ENCODE peak calls at places on chromosomes 13 and 19, in nine cellular contexts. One of them, this sample, is unnamed.

GRCh38 chr19:4385291-4386037 is 14.9 kb downstream of the SH3GL1 start:
- DNase-seq in EL: no peak
- DNase-seq in activated CD4-positive, alpha-beta T cell treated with anti-CD3 and anti-CD28 coated beads, Interleukin-2, amount 10 ng/mL, durations not matched to agents 7 days and 5 days: no peak
- DNase-seq in cortex of kidney: no peak
- DNase-seq in NCI-H345: no peak
- DNase-seq in cardiac fibroblast: no peak
- DNase-seq in GM12865: no peak
- DNase-seq in caudate nucleus: no peak
- DNase-seq in cardiac septum: no peak
- DNase-seq in this sample: no peak

GRCh38 chr13:51241720-51242119 is 19.5 kb downstream of the FAM124A start:
- DNase-seq in caudate nucleus: no peak
- DNase-seq in cardiac septum: no peak
- DNase-seq in EL: no peak
- DNase-seq in activated CD4-positive, alpha-beta T cell treated with anti-CD3 and anti-CD28 coated beads, Interleukin-2, amount 10 ng/mL, durations not matched to agents 7 days and 5 days: no peak
- DNase-seq in cortex of kidney: no peak
- DNase-seq in NCI-H345: no peak
- DNase-seq in cardiac fibroblast: peak; percentile 88
- DNase-seq in GM12865: no peak
- DNase-seq in this sample: no peak

GRCh38 chr13:93762703-93763102 is 536.1 kb downstream of the GPC6 start:
- DNase-seq in GM12865: no peak
- DNase-seq in caudate nucleus: no peak
- DNase-seq in activated CD4-positive, alpha-beta T cell treated with anti-CD3 and anti-CD28 coated beads, Interleukin-2, amount 10 ng/mL, durations not matched to agents 7 days and 5 days: no peak
- DNase-seq in NCI-H345: no peak
- DNase-seq in EL: no peak
- DNase-seq in cardiac septum: no peak
- DNase-seq in cardiac fibroblast: no peak
- DNase-seq in cortex of kidney: no peak
- DNase-seq in this sample: no peak

GRCh38 chr19:23310729-23311211 is 60.6 kb upstream of the ZNF724 start:
- DNase-seq in cardiac fibroblast: no peak
- DNase-seq in NCI-H345: no peak
- DNase-seq in activated CD4-positive, alpha-beta T cell treated with anti-CD3 and anti-CD28 coated beads, Interleukin-2, amount 10 ng/mL, durations not matched to agents 7 days and 5 days: no peak
- DNase-seq in cardiac septum: no peak
- DNase-seq in cortex of kidney: no peak
- DNase-seq in caudate nucleus: no peak
- DNase-seq in EL: no peak
- DNase-seq in GM12865: no peak
- DNase-seq in this sample: no peak

GRCh38 chr19:53621885-53622710 is 9.7 kb upstream of the DPRX start:
- DNase-seq in cortex of kidney: no peak
- DNase-seq in NCI-H345: no peak
- DNase-seq in activated CD4-positive, alpha-beta T cell treated with anti-CD3 and anti-CD28 coated beads, Interleukin-2, amount 10 ng/mL, durations not matched to agents 7 days and 5 days: no peak
- DNase-seq in caudate nucleus: no peak
- DNase-seq in cardiac septum: no peak
- DNase-seq in EL: peak; percentile 5
- DNase-seq in GM12865: no peak
- DNase-seq in cardiac fibroblast: no peak
- DNase-seq in this sample: no peak

GRCh38 chr13:22428188-22428828 is 752.5 kb upstream of the SGCG start:
- DNase-seq in caudate nucleus: no peak
- DNase-seq in cortex of kidney: no peak
- DNase-seq in cardiac fibroblast: no peak
- DNase-seq in cardiac septum: no peak
- DNase-seq in GM12865: no peak
- DNase-seq in NCI-H345: no peak
- DNase-seq in activated CD4-positive, alpha-beta T cell treated with anti-CD3 and anti-CD28 coated beads, Interleukin-2, amount 10 ng/mL, durations not matched to agents 7 days and 5 days: no peak
- DNase-seq in EL: no peak
- DNase-seq in this sample: no peak

GRCh38 chr13:28250542-28250941 is 112.2 kb downstream of the PAN3 start:
- DNase-seq in cardiac septum: no peak
- DNase-seq in caudate nucleus: no peak
- DNase-seq in GM12865: no peak
- DNase-seq in NCI-H345: no peak
- DNase-seq in activated CD4-positive, alpha-beta T cell treated with anti-CD3 and anti-CD28 coated beads, Interleukin-2, amount 10 ng/mL, durations not matched to agents 7 days and 5 days: no peak
- DNase-seq in cardiac fibroblast: no peak
- DNase-seq in EL: no peak
- DNase-seq in cortex of kidney: no peak
- DNase-seq in this sample: no peak

GRCh38 chr13:70310720-70311119 is 202.5 kb upstream of the KLHL1 start:
- DNase-seq in caudate nucleus: no peak
- DNase-seq in GM12865: peak; percentile 14
- DNase-seq in EL: no peak
- DNase-seq in activated CD4-positive, alpha-beta T cell treated with anti-CD3 and anti-CD28 coated beads, Interleukin-2, amount 10 ng/mL, durations not matched to agents 7 days and 5 days: no peak
- DNase-seq in cardiac septum: no peak
- DNase-seq in cortex of kidney: no peak
- DNase-seq in cardiac fibroblast: no peak
- DNase-seq in NCI-H345: peak; percentile 61
- DNase-seq in this sample: peak; percentile 43

GRCh38 chr13:29438772-29439171 is 156.7 kb downstream of the SLC7A1 start:
- DNase-seq in NCI-H345: no peak
- DNase-seq in cortex of kidney: no peak
- DNase-seq in cardiac septum: no peak
- DNase-seq in EL: no peak
- DNase-seq in activated CD4-positive, alpha-beta T cell treated with anti-CD3 and anti-CD28 coated beads, Interleukin-2, amount 10 ng/mL, durations not matched to agents 7 days and 5 days: no peak
- DNase-seq in cardiac fibroblast: peak; percentile 37
- DNase-seq in GM12865: no peak
- DNase-seq in caudate nucleus: no peak
- DNase-seq in this sample: no peak

GRCh38 chr13:29923554-29924481 is 73.4 kb upstream of the UBL3 start:
- DNase-seq in NCI-H345: peak; percentile 70
- DNase-seq in EL: peak; percentile 96
- DNase-seq in cardiac septum: no peak
- DNase-seq in caudate nucleus: no peak
- DNase-seq in GM12865: peak; percentile 65
- DNase-seq in cortex of kidney: no peak
- DNase-seq in activated CD4-positive, alpha-beta T cell treated with anti-CD3 and anti-CD28 coated beads, Interleukin-2, amount 10 ng/mL, durations not matched to agents 7 days and 5 days: peak; percentile 20
- DNase-seq in cardiac fibroblast: peak; percentile 99
- DNase-seq in this sample: peak; percentile 91

GRCh38 chr19:4633140-4633967 is 6.0 kb upstream of the TNFAIP8L1 start:
- DNase-seq in GM12865: peak; percentile 69
- DNase-seq in EL: peak; percentile 83
- DNase-seq in NCI-H345: peak; percentile 18
- DNase-seq in caudate nucleus: peak; percentile 34
- DNase-seq in activated CD4-positive, alpha-beta T cell treated with anti-CD3 and anti-CD28 coated beads, Interleukin-2, amount 10 ng/mL, durations not matched to agents 7 days and 5 days: peak; percentile 56
- DNase-seq in cortex of kidney: no peak
- DNase-seq in cardiac septum: peak; percentile 89
- DNase-seq in cardiac fibroblast: peak; percentile 90
- DNase-seq in this sample: peak; percentile 69

GRCh38 chr19:33236696-33237390 is 11.2 kb upstream of the SLC7A10 start:
- DNase-seq in NCI-H345: no peak
- DNase-seq in GM12865: no peak
- DNase-seq in EL: no peak
- DNase-seq in caudate nucleus: no peak
- DNase-seq in activated CD4-positive, alpha-beta T cell treated with anti-CD3 and anti-CD28 coated beads, Interleukin-2, amount 10 ng/mL, durations not matched to agents 7 days and 5 days: no peak
- DNase-seq in cardiac septum: no peak
- DNase-seq in cortex of kidney: no peak
- DNase-seq in cardiac fibroblast: no peak
- DNase-seq in this sample: no peak

GRCh38 chr19:45468803-45469131 is 971 bp downstream of the FOSB start:
- DNase-seq in cardiac fibroblast: no peak
- DNase-seq in cortex of kidney: no peak
- DNase-seq in NCI-H345: no peak
- DNase-seq in activated CD4-positive, alpha-beta T cell treated with anti-CD3 and anti-CD28 coated beads, Interleukin-2, amount 10 ng/mL, durations not matched to agents 7 days and 5 days: no peak
- DNase-seq in GM12865: no peak
- DNase-seq in caudate nucleus: peak; percentile 31
- DNase-seq in cardiac septum: no peak
- DNase-seq in EL: no peak
- DNase-seq in this sample: peak; percentile 68

GRCh38 chr19:37059142-37059541 is 19.1 kb upstream of the ZNF420 start:
- DNase-seq in cardiac septum: no peak
- DNase-seq in cortex of kidney: no peak
- DNase-seq in EL: no peak
- DNase-seq in GM12865: no peak
- DNase-seq in cardiac fibroblast: no peak
- DNase-seq in activated CD4-positive, alpha-beta T cell treated with anti-CD3 and anti-CD28 coated beads, Interleukin-2, amount 10 ng/mL, durations not matched to agents 7 days and 5 days: no peak
- DNase-seq in caudate nucleus: no peak
- DNase-seq in NCI-H345: no peak
- DNase-seq in this sample: no peak

GRCh38 chr19:18432275-18433038 is 5.5 kb downstream of the ISYNA1 start:
- DNase-seq in cardiac fibroblast: no peak
- DNase-seq in activated CD4-positive, alpha-beta T cell treated with anti-CD3 and anti-CD28 coated beads, Interleukin-2, amount 10 ng/mL, durations not matched to agents 7 days and 5 days: no peak
- DNase-seq in cardiac septum: no peak
- DNase-seq in NCI-H345: no peak
- DNase-seq in cortex of kidney: no peak
- DNase-seq in GM12865: no peak
- DNase-seq in EL: no peak
- DNase-seq in caudate nucleus: no peak
- DNase-seq in this sample: no peak

GRCh38 chr13:53237696-53238095 is 209.1 kb downstream of the OLFM4 start:
- DNase-seq in cortex of kidney: no peak
- DNase-seq in GM12865: no peak
- DNase-seq in activated CD4-positive, alpha-beta T cell treated with anti-CD3 and anti-CD28 coated beads, Interleukin-2, amount 10 ng/mL, durations not matched to agents 7 days and 5 days: no peak
- DNase-seq in EL: no peak
- DNase-seq in caudate nucleus: no peak
- DNase-seq in NCI-H345: no peak
- DNase-seq in cardiac septum: no peak
- DNase-seq in cardiac fibroblast: no peak
- DNase-seq in this sample: no peak

GRCh38 chr19:51546650-51547396 is 15.4 kb upstream of the SIGLEC6 start:
- DNase-seq in cortex of kidney: no peak
- DNase-seq in cardiac septum: no peak
- DNase-seq in caudate nucleus: peak; percentile 8
- DNase-seq in cardiac fibroblast: peak; percentile 58
- DNase-seq in NCI-H345: no peak
- DNase-seq in GM12865: no peak
- DNase-seq in activated CD4-positive, alpha-beta T cell treated with anti-CD3 and anti-CD28 coated beads, Interleukin-2, amount 10 ng/mL, durations not matched to agents 7 days and 5 days: peak; percentile 13
- DNase-seq in EL: peak; percentile 57
- DNase-seq in this sample: no peak

GRCh38 chr19:40567750-40568494 is 8.8 kb upstream of the SHKBP1 start:
- DNase-seq in GM12865: no peak
- DNase-seq in activated CD4-positive, alpha-beta T cell treated with anti-CD3 and anti-CD28 coated beads, Interleukin-2, amount 10 ng/mL, durations not matched to agents 7 days and 5 days: no peak
- DNase-seq in EL: no peak
- DNase-seq in NCI-H345: no peak
- DNase-seq in cortex of kidney: no peak
- DNase-seq in cardiac septum: no peak
- DNase-seq in caudate nucleus: no peak
- DNase-seq in cardiac fibroblast: no peak
- DNase-seq in this sample: no peak